ENCODE peak calls at places on chromosomes 12 and 14, in five cellular contexts. One of them, this sample, is unnamed. For H3K4me1, the result is how much of the 10 kb centered on the place peaks cover.

GRCh38 chr12:47949441-47950341 is 13.7 kb upstream of the TMEM106C start:
- DNase-seq in A549: peak
- DNase-seq in IMR-90: peak
- DNase-seq in GM12878: no peak
- DNase-seq in K562: peak
- DNase-seq in this sample: peak

GRCh38 chr14:51310453-51311074 is 70.5 kb downstream of the TMX1 start:
- DNase-seq in IMR-90: peak
- DNase-seq in K562: no peak
- DNase-seq in GM12878: no peak
- DNase-seq in A549: no peak
- DNase-seq in this sample: peak

GRCh38 chr12:100956311-100956852 is 161.8 kb downstream of the ANO4 start:
- DNase-seq in K562: no peak
- DNase-seq in A549: no peak
- DNase-seq in IMR-90: peak
- DNase-seq in GM12878: no peak
- DNase-seq in this sample: no peak

GRCh38 chr14:33611405-33612183 is 339.3 kb downstream of the EGLN3 start:
- DNase-seq in A549: no peak
- DNase-seq in IMR-90: no peak
- DNase-seq in GM12878: no peak
- DNase-seq in K562: no peak
- DNase-seq in this sample: no peak

GRCh38 chr14:65019944-65020566 is 33.4 kb downstream of the FNTB start:
- DNase-seq in GM12878: no peak
- DNase-seq in IMR-90: peak
- DNase-seq in K562: peak
- DNase-seq in A549: peak
- DNase-seq in this sample: peak

GRCh38 chr14:101808020-101808641 is 46.6 kb downstream of the PPP2R5C start:
- DNase-seq in IMR-90: no peak
- DNase-seq in K562: peak
- DNase-seq in GM12878: no peak
- DNase-seq in A549: peak
- DNase-seq in this sample: peak

GRCh38 chr12:51011960-51012359 is 14.2 kb downstream of the SLC11A2 start:
- DNase-seq in GM12878: no peak
- DNase-seq in A549: no peak
- DNase-seq in IMR-90: no peak
- DNase-seq in K562: no peak
- DNase-seq in this sample: no peak

GRCh38 chr14:63513756-63514155 is 29.4 kb downstream of the PPP2R5E start:
- DNase-seq in IMR-90: no peak
- DNase-seq in A549: no peak
- DNase-seq in GM12878: no peak
- DNase-seq in K562: no peak
- DNase-seq in this sample: no peak

GRCh38 chr12:15749937-15750336 is 39.3 kb downstream of the EPS8 start:
- DNase-seq in K562: no peak
- DNase-seq in IMR-90: no peak
- DNase-seq in A549: no peak
- DNase-seq in GM12878: no peak
- DNase-seq in this sample: no peak

GRCh38 chr14:73764881-73765280 is 50.7 kb upstream of the PNMA1 start:
- DNase-seq in IMR-90: no peak
- DNase-seq in K562: no peak
- DNase-seq in GM12878: no peak
- DNase-seq in A549: no peak
- DNase-seq in this sample: no peak

GRCh38 chr12:8628731-8629130 is 16.1 kb upstream of the AICDA start:
- DNase-seq in IMR-90: no peak
- DNase-seq in K562: no peak
- DNase-seq in A549: no peak
- DNase-seq in GM12878: no peak
- DNase-seq in this sample: no peak

GRCh38 chr14:75182820-75183219 is 6.4 kb upstream of the TMED10 start:
- DNase-seq in K562: no peak
- DNase-seq in A549: no peak
- DNase-seq in IMR-90: peak
- DNase-seq in GM12878: no peak
- DNase-seq in this sample: no peak

GRCh38 chr14:54627718-54628345 is 60.9 kb downstream of the SAMD4A start:
- DNase-seq in GM12878: peak
- DNase-seq in A549: no peak
- DNase-seq in K562: no peak
- DNase-seq in IMR-90: peak
- DNase-seq in this sample: peak

GRCh38 chr14:105439710-105440553 is 20.3 kb downstream of the MTA1 start:
- DNase-seq in GM12878: no peak
- DNase-seq in IMR-90: no peak
- DNase-seq in K562: no peak
- DNase-seq in A549: peak
- DNase-seq in this sample: peak

GRCh38 chr12:79691299-79692248 is 810 bp upstream of the PAWR start:
- DNase-seq in A549: peak
- DNase-seq in IMR-90: peak
- DNase-seq in K562: no peak
- DNase-seq in GM12878: no peak
- DNase-seq in this sample: peak

GRCh38 chr14:77092676-77093075 is 5.4 kb upstream of the CIPC start:
- DNase-seq in GM12878: no peak
- DNase-seq in K562: no peak
- DNase-seq in IMR-90: no peak
- DNase-seq in A549: no peak
- DNase-seq in this sample: no peak

GRCh38 chr12:5506821-5507231 is 74.9 kb downstream of the NTF3 start:
- DNase-seq in GM12878: no peak
- DNase-seq in K562: no peak
- DNase-seq in IMR-90: no peak
- DNase-seq in A549: no peak
- DNase-seq in this sample: no peak

GRCh38 chr12:6228535-6229223 is 28.5 kb downstream of the CD9 start:
- DNase-seq in A549: no peak
- DNase-seq in IMR-90: no peak
- DNase-seq in GM12878: no peak
- DNase-seq in K562: no peak
- DNase-seq in this sample: no peak

GRCh38 chr14:60266021-60266937 is 17.3 kb downstream of the PPM1A start:
- DNase-seq in GM12878: no peak
- DNase-seq in A549: peak
- DNase-seq in IMR-90: no peak
- DNase-seq in K562: peak
- DNase-seq in this sample: no peak

GRCh38 chr14:78697341-78697740 is 527.2 kb downstream of the NRXN3 start:
- DNase-seq in IMR-90: peak
- DNase-seq in A549: peak
- DNase-seq in GM12878: no peak
- DNase-seq in K562: peak
- DNase-seq in this sample: peak

DNA sequence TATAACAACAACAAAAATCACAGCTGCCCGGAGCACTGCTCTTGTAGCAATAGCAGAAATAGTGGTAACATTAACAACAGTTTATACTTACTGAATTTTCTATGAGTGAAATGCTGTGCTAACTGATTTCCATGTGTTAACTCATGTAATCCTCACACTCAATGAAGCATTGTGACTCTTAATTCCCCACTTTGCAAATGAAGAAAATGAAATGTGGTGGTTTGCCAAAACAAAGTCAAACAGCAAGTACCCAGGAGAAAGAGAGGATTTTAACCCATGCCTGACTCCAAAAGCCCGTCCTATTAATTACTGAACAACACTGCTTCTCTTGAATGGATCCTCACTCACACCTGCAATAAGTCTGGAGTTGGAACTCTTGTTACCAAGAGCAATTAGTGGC is 123.5 kb downstream of the MED13L start:
- DNase-seq in GM12878: no peak
- DNase-seq in A549: no peak
- DNase-seq in IMR-90: no peak
- DNase-seq in K562: no peak
- DNase-seq in this sample: no peak
- H3K4me1 ChIP-seq in GM12878: under half
- H3K4me1 ChIP-seq in A549: half or more
- H3K4me1 ChIP-seq in IMR-90: under half
- H3K4me1 ChIP-seq in K562: under half
- H3K4me1 ChIP-seq in this sample: half or more

GRCh38 chr14:81684696-81685095 is 151.0 kb upstream of the SEL1L start:
- DNase-seq in GM12878: no peak
- DNase-seq in K562: no peak
- DNase-seq in IMR-90: no peak
- DNase-seq in A549: no peak
- DNase-seq in this sample: no peak
- TF ChIP-seq USF2 in GM12878: no peak
- TF ChIP-seq USF2 in K562: no peak
- TF ChIP-seq USF2 in IMR-90: no peak
- TF ChIP-seq USF2 in A549: no peak
- TF ChIP-seq USF2 in this sample: no peak

GRCh38 chr14:85572845-85573244 is 42.9 kb downstream of the FLRT2 start:
- DNase-seq in K562: no peak
- DNase-seq in IMR-90: peak
- DNase-seq in GM12878: no peak
- DNase-seq in A549: peak
- DNase-seq in this sample: no peak

GRCh38 chr14:85575617-85575898 is 45.6 kb downstream of the FLRT2 start:
- DNase-seq in IMR-90: no peak
- DNase-seq in K562: no peak
- DNase-seq in GM12878: no peak
- DNase-seq in A549: no peak
- DNase-seq in this sample: no peak

GRCh38 chr14:85572021-85572420 is 42.1 kb downstream of the FLRT2 start:
- DNase-seq in IMR-90: no peak
- DNase-seq in A549: no peak
- DNase-seq in K562: no peak
- DNase-seq in GM12878: no peak
- DNase-seq in this sample: no peak

GRCh38 chr14:85574849-85575616 is 45.1 kb downstream of the FLRT2 start:
- DNase-seq in IMR-90: no peak
- DNase-seq in A549: no peak
- DNase-seq in K562: no peak
- DNase-seq in GM12878: no peak
- DNase-seq in this sample: no peak

DNA sequence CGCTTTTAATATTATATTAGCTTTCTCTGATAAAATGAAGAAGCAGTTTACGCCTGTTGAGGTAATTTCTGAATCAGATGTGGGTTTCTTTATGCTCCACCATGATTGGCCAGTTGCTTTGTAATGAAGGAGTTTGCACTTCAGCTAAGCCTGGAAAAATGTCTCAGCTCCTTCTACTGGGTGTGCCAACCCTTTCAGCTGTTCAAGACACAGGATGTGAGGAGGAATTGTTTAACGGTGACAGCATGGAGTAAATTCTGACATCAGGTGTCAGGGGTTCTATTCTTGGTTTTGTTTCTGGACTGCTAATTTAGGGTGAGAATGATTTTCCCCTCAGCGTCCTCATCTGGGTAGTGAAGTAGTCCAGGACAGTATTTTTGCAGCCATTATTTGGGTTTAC is 43.5 kb downstream of the FLRT2 start:
- DNase-seq in K562: no peak
- DNase-seq in A549: no peak
- DNase-seq in GM12878: no peak
- DNase-seq in IMR-90: no peak
- DNase-seq in this sample: no peak
- H3K4me1 ChIP-seq in K562: under half
- H3K4me1 ChIP-seq in A549: under half
- H3K4me1 ChIP-seq in GM12878: under half
- H3K4me1 ChIP-seq in IMR-90: under half
- H3K4me1 ChIP-seq in this sample: under half

GRCh38 chr12:27246774-27247173 is 2.7 kb downstream of the STK38L start:
- DNase-seq in A549: no peak
- DNase-seq in GM12878: no peak
- DNase-seq in K562: no peak
- DNase-seq in IMR-90: no peak
- DNase-seq in this sample: no peak
- TF ChIP-seq USF2 in A549: no peak
- TF ChIP-seq USF2 in GM12878: no peak
- TF ChIP-seq USF2 in K562: no peak
- TF ChIP-seq USF2 in IMR-90: no peak
- TF ChIP-seq USF2 in this sample: no peak

GRCh38 chr12:104501641-104502040 is 44.9 kb downstream of the CHST11 start:
- DNase-seq in GM12878: no peak
- DNase-seq in K562: no peak
- DNase-seq in A549: no peak
- DNase-seq in IMR-90: no peak
- DNase-seq in this sample: no peak

GRCh38 chr12:104502662-104503061 is 45.9 kb downstream of the CHST11 start:
- DNase-seq in A549: no peak
- DNase-seq in K562: no peak
- DNase-seq in IMR-90: no peak
- DNase-seq in GM12878: no peak
- DNase-seq in this sample: no peak

GRCh38 chr12:104499207-104499606 is 42.5 kb downstream of the CHST11 start:
- DNase-seq in IMR-90: no peak
- DNase-seq in GM12878: no peak
- DNase-seq in A549: no peak
- DNase-seq in K562: no peak
- DNase-seq in this sample: no peak

GRCh38 chr12:104499668-104500328 is 43.0 kb downstream of the CHST11 start:
- DNase-seq in GM12878: no peak
- DNase-seq in A549: no peak
- DNase-seq in K562: no peak
- DNase-seq in IMR-90: no peak
- DNase-seq in this sample: no peak

GRCh38 chr12:104501115-104501514 is 44.4 kb downstream of the CHST11 start:
- DNase-seq in GM12878: no peak
- DNase-seq in A549: no peak
- DNase-seq in K562: no peak
- DNase-seq in IMR-90: no peak
- DNase-seq in this sample: no peak
- H3K4me1 ChIP-seq in GM12878: under half
- H3K4me1 ChIP-seq in A549: under half
- H3K4me1 ChIP-seq in K562: under half
- H3K4me1 ChIP-seq in IMR-90: under half
- H3K4me1 ChIP-seq in this sample: under half

GRCh38 chr12:90909069-90909676 is 45.8 kb downstream of the CCER1 start:
- DNase-seq in K562: peak
- DNase-seq in IMR-90: peak
- DNase-seq in A549: peak
- DNase-seq in GM12878: no peak
- DNase-seq in this sample: peak
- TF ChIP-seq USF2 in K562: no peak
- TF ChIP-seq USF2 in IMR-90: no peak
- TF ChIP-seq USF2 in A549: no peak
- TF ChIP-seq USF2 in GM12878: no peak
- TF ChIP-seq USF2 in this sample: no peak

GRCh38 chr14:23074906-23075305 is 17.6 kb upstream of the CDH24 start:
- DNase-seq in A549: no peak
- DNase-seq in GM12878: no peak
- DNase-seq in IMR-90: no peak
- DNase-seq in K562: no peak
- DNase-seq in this sample: no peak
- H3K4me1 ChIP-seq in A549: under half
- H3K4me1 ChIP-seq in GM12878: under half
- H3K4me1 ChIP-seq in IMR-90: under half
- H3K4me1 ChIP-seq in K562: under half
- H3K4me1 ChIP-seq in this sample: under half

GRCh38 chr12:130636370-130636769 is 79.7 kb downstream of the RIMBP2 start:
- DNase-seq in K562: no peak
- DNase-seq in GM12878: no peak
- DNase-seq in A549: no peak
- DNase-seq in IMR-90: no peak
- DNase-seq in this sample: no peak
- TF ChIP-seq USF2 in K562: no peak
- TF ChIP-seq USF2 in GM12878: no peak
- TF ChIP-seq USF2 in A549: no peak
- TF ChIP-seq USF2 in IMR-90: no peak
- TF ChIP-seq USF2 in this sample: no peak

GRCh38 chr14:93952829-93953228 is 23.5 kb downstream of the ASB2 start:
- DNase-seq in A549: no peak
- DNase-seq in K562: no peak
- DNase-seq in IMR-90: no peak
- DNase-seq in GM12878: no peak
- DNase-seq in this sample: no peak
- H3K4me1 ChIP-seq in A549: under half
- H3K4me1 ChIP-seq in K562: under half
- H3K4me1 ChIP-seq in IMR-90: under half
- H3K4me1 ChIP-seq in GM12878: half or more
- H3K4me1 ChIP-seq in this sample: under half